ENCODE peak calls at places on chromosomes 7 and 10, in four cellular contexts. One of them, this sample, is unnamed.

GRCh38 chr10:91653214-91653875 is 20.5 kb upstream of the PPP1R3C start:
- DNase-seq in occipital lobe: no peak
- DNase-seq in psoas muscle: no peak
- DNase-seq in activated T-cell treated with anti-CD3 and anti-CD28 coated beads for 4 hours: no peak
- DNase-seq in this sample: no peak

GRCh38 chr10:69470463-69471163 is 19.3 kb downstream of the TSPAN15 start:
- DNase-seq in psoas muscle: no peak
- DNase-seq in occipital lobe: no peak
- DNase-seq in activated T-cell treated with anti-CD3 and anti-CD28 coated beads for 4 hours: no peak
- DNase-seq in this sample: no peak

GRCh38 chr7:82677493-82677892 is 233.9 kb upstream of the CACNA2D1 start:
- DNase-seq in activated T-cell treated with anti-CD3 and anti-CD28 coated beads for 4 hours: peak; percentile 4
- DNase-seq in occipital lobe: no peak
- DNase-seq in psoas muscle: no peak
- DNase-seq in this sample: no peak

GRCh38 chr7:128938524-128939074 is 872 bp downstream of the IRF5 start:
- DNase-seq in psoas muscle: no peak
- DNase-seq in activated T-cell treated with anti-CD3 and anti-CD28 coated beads for 4 hours: no peak
- DNase-seq in occipital lobe: no peak
- DNase-seq in this sample: no peak

GRCh38 chr10:24153016-24153415 is 55.9 kb upstream of the KIAA1217 start:
- DNase-seq in occipital lobe: no peak
- DNase-seq in activated T-cell treated with anti-CD3 and anti-CD28 coated beads for 4 hours: no peak
- DNase-seq in psoas muscle: no peak
- DNase-seq in this sample: no peak

GRCh38 chr10:78264361-78264760 is 230.7 kb downstream of the RPS24 start:
- DNase-seq in activated T-cell treated with anti-CD3 and anti-CD28 coated beads for 4 hours: no peak
- DNase-seq in psoas muscle: no peak
- DNase-seq in occipital lobe: peak; percentile 37
- DNase-seq in this sample: no peak

GRCh38 chr10:92407305-92408016 is 116.5 kb downstream of the MARCHF5 start:
- DNase-seq in psoas muscle: no peak
- DNase-seq in occipital lobe: no peak
- DNase-seq in activated T-cell treated with anti-CD3 and anti-CD28 coated beads for 4 hours: no peak
- DNase-seq in this sample: no peak

GRCh38 chr7:105321754-105322455 is 66.8 kb downstream of the SRPK2 start:
- DNase-seq in psoas muscle: no peak
- DNase-seq in activated T-cell treated with anti-CD3 and anti-CD28 coated beads for 4 hours: no peak
- DNase-seq in occipital lobe: no peak
- DNase-seq in this sample: no peak

GRCh38 chr10:80497187-80498038 is 40.3 kb upstream of the SH2D4B start:
- DNase-seq in psoas muscle: peak; percentile 39
- DNase-seq in occipital lobe: no peak
- DNase-seq in activated T-cell treated with anti-CD3 and anti-CD28 coated beads for 4 hours: no peak
- DNase-seq in this sample: no peak

GRCh38 chr10:126569513-126570447 is 100.7 kb downstream of the C10orf90 start:
- DNase-seq in psoas muscle: no peak
- DNase-seq in activated T-cell treated with anti-CD3 and anti-CD28 coated beads for 4 hours: no peak
- DNase-seq in occipital lobe: no peak
- DNase-seq in this sample: no peak

GRCh38 chr7:16644624-16644986 is 949 bp downstream of the ANKMY2 start:
- DNase-seq in activated T-cell treated with anti-CD3 and anti-CD28 coated beads for 4 hours: peak; percentile 36
- DNase-seq in occipital lobe: no peak
- DNase-seq in psoas muscle: peak; percentile 51
- DNase-seq in this sample: peak; percentile 50

GRCh38 chr7:122520961-122521555 is 177.9 kb downstream of the RNF133 start:
- DNase-seq in occipital lobe: no peak
- DNase-seq in psoas muscle: no peak
- DNase-seq in activated T-cell treated with anti-CD3 and anti-CD28 coated beads for 4 hours: no peak
- DNase-seq in this sample: no peak

GRCh38 chr10:84293574-84294016 is 34.8 kb upstream of the CCSER2 start:
- DNase-seq in psoas muscle: no peak
- DNase-seq in occipital lobe: no peak
- DNase-seq in activated T-cell treated with anti-CD3 and anti-CD28 coated beads for 4 hours: no peak
- DNase-seq in this sample: no peak

GRCh38 chr7:43135129-43135528 is 22.7 kb downstream of the HECW1 start:
- DNase-seq in activated T-cell treated with anti-CD3 and anti-CD28 coated beads for 4 hours: no peak
- DNase-seq in occipital lobe: no peak
- DNase-seq in psoas muscle: no peak
- DNase-seq in this sample: no peak

GRCh38 chr7:156656598-156656997 is 16.0 kb downstream of the RNF32 start:
- DNase-seq in occipital lobe: no peak
- DNase-seq in psoas muscle: no peak
- DNase-seq in activated T-cell treated with anti-CD3 and anti-CD28 coated beads for 4 hours: no peak
- DNase-seq in this sample: no peak

GRCh38 chr7:100130608-100131453 is 4.1 kb downstream of the MBLAC1 start:
- DNase-seq in occipital lobe: peak; percentile 45
- DNase-seq in activated T-cell treated with anti-CD3 and anti-CD28 coated beads for 4 hours: peak; percentile 80
- DNase-seq in psoas muscle: peak; percentile 75
- DNase-seq in this sample: peak; percentile 85

GRCh38 chr10:123442901-123443300 is 223.3 kb upstream of the GPR26 start:
- DNase-seq in psoas muscle: no peak
- DNase-seq in occipital lobe: no peak
- DNase-seq in activated T-cell treated with anti-CD3 and anti-CD28 coated beads for 4 hours: no peak
- DNase-seq in this sample: no peak

GRCh38 chr7:131957338-131958025 is 401.1 kb upstream of the PODXL start:
- DNase-seq in activated T-cell treated with anti-CD3 and anti-CD28 coated beads for 4 hours: no peak
- DNase-seq in occipital lobe: no peak
- DNase-seq in psoas muscle: no peak
- DNase-seq in this sample: no peak

GRCh38 chr7:79221211-79221610 is 232.3 kb downstream of the MAGI2 start:
- DNase-seq in occipital lobe: no peak
- DNase-seq in activated T-cell treated with anti-CD3 and anti-CD28 coated beads for 4 hours: no peak
- DNase-seq in psoas muscle: no peak
- DNase-seq in this sample: no peak

GRCh38 chr10:21084700-21085099 is 187.6 kb upstream of the NEBL start:
- DNase-seq in occipital lobe: no peak
- DNase-seq in activated T-cell treated with anti-CD3 and anti-CD28 coated beads for 4 hours: no peak
- DNase-seq in psoas muscle: no peak
- DNase-seq in this sample: no peak

GRCh38 chr7:101108330-101108857 is 18.5 kb upstream of the SERPINE1 start:
- DNase-seq in occipital lobe: no peak
- DNase-seq in activated T-cell treated with anti-CD3 and anti-CD28 coated beads for 4 hours: no peak
- DNase-seq in psoas muscle: peak; percentile 59
- DNase-seq in this sample: no peak

GRCh38 chr7:143003393-143004051 is 23.4 kb downstream of the OR9A2 start:
- DNase-seq in activated T-cell treated with anti-CD3 and anti-CD28 coated beads for 4 hours: peak; percentile 15
- DNase-seq in occipital lobe: no peak
- DNase-seq in psoas muscle: no peak
- DNase-seq in this sample: no peak

GRCh38 chr7:50307368-50308012 is 3.0 kb downstream of the IKZF1 start:
- DNase-seq in psoas muscle: no peak
- DNase-seq in occipital lobe: no peak
- DNase-seq in activated T-cell treated with anti-CD3 and anti-CD28 coated beads for 4 hours: no peak
- DNase-seq in this sample: peak; percentile 52

GRCh38 chr7:76071316-76072242 is 23.7 kb downstream of the MDH2 start:
- DNase-seq in activated T-cell treated with anti-CD3 and anti-CD28 coated beads for 4 hours: no peak
- DNase-seq in occipital lobe: no peak
- DNase-seq in psoas muscle: no peak
- DNase-seq in this sample: no peak

GRCh38 chr10:50242777-50243176 is 8.5 kb downstream of the ASAH2 start:
- DNase-seq in activated T-cell treated with anti-CD3 and anti-CD28 coated beads for 4 hours: no peak
- DNase-seq in occipital lobe: no peak
- DNase-seq in psoas muscle: no peak
- DNase-seq in this sample: no peak

GRCh38 chr10:97640868-97641811 is 669 bp downstream of the PI4K2A start:
- DNase-seq in activated T-cell treated with anti-CD3 and anti-CD28 coated beads for 4 hours: no peak
- DNase-seq in psoas muscle: peak; percentile 29
- DNase-seq in occipital lobe: no peak
- DNase-seq in this sample: no peak